ENCODE peak calls at places on chromosomes 6 and 20, in five cellular contexts. P is cardiac fibroblast; Z is CD8-positive, alpha-beta T cell; K is uterus; Y is AG04449. G is an unnamed sample.

GRCh38 chr6:158032354-158032733 is 50.7 kb downstream of the SYNJ2 start:
- DNase-seq in P (no peak), Z (no peak), K (no peak), Y (no peak), G (no peak)

GRCh38 chr20:58433759-58434158 is 44.7 kb downstream of the VAPB start:
- DNase-seq in P (peak; percentile 78), Z (no peak), K (no peak), Y (no peak), G (no peak)

GRCh38 chr20:19692685-19693119 is 65.4 kb upstream of the RIN2 start:
- DNase-seq in P (peak; percentile 59), Z (no peak), K (peak; percentile 57), Y (no peak), G (no peak)

GRCh38 chr20:10170261-10170660 is 48.4 kb upstream of the SNAP25 start:
- DNase-seq in P (no peak), Z (no peak), K (no peak), Y (no peak), G (no peak)

GRCh38 chr20:31981784-31982183 is 13.8 kb downstream of the XKR7 start:
- DNase-seq in P (no peak), Z (no peak), K (no peak), Y (no peak), G (no peak)

GRCh38 chr6:19121516-19121915 is 715.7 kb upstream of the ID4 start:
- DNase-seq in P (no peak), Z (no peak), K (no peak), Y (no peak), G (no peak)

GRCh38 chr6:31559958-31560696 is 12.0 kb upstream of the LTA start:
- DNase-seq in P (peak; percentile 76), Z (peak; percentile 53), K (no peak), Y (no peak), G (no peak)

GRCh38 chr6:14113951-14114350 is 3.6 kb upstream of the CD83 start:
- DNase-seq in P (no peak), Z (no peak), K (no peak), Y (no peak), G (no peak)

DNA sequence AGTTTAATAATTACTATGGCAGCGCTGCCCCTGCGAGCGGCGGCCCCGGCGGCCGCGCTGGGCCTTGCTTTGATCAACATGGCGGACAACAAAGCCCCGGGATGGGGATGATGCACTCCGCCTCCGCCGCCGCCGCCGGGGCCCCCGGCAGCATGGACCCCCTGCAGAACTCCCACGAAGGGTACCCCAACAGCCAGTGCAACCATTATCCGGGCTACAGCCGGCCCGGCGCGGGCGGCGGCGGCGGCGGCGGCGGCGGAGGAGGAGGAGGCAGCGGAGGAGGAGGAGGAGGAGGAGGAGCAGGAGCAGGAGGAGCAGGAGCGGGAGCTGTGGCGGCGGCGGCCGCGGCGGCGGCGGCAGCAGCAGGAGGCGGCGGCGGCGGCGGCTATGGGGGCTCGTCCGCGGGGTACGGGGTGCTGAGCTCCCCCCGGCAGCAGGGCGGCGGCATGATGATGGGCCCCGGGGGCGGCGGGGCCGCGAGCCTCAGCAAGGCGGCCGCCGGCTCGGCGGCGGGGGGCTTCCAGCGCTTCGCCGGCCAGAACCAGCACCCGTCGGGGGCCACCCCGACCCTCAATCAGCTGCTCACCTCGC is 1.5 kb downstream of the ARID1B start:
- DNase-seq in P (peak; percentile 47), Z (peak; percentile 51), K (peak; percentile 68), Y (no peak), G (no peak)
- TF ChIP-seq CTCF in P (no peak), Z (no peak), K (no peak), Y (no peak), G (no peak)

GRCh38 chr6:51584163-51584562 is 503.2 kb downstream of the PKHD1 start:
- DNase-seq in P (no peak), Z (no peak), K (no peak), Y (no peak), G (no peak)
- TF ChIP-seq CTCF in P (no peak), Z (no peak), K (no peak), Y (no peak), G (no peak)

GRCh38 chr6:133241901-133242760 is 974 bp downstream of the EYA4 start:
- DNase-seq in P (peak; percentile 50), Z (no peak), K (no peak), Y (no peak), G (no peak)

GRCh38 chr6:133242761-133243590 is 1.8 kb downstream of the EYA4 start:
- DNase-seq in P (no peak), Z (no peak), K (no peak), Y (no peak), G (no peak)

GRCh38 chr6:133241088-133241900 is at the start of gene EYA4:
- DNase-seq in P (peak; percentile 40), Z (no peak), K (no peak), Y (no peak), G (no peak)

GRCh38 chr6:133243723-133244122 is 2.6 kb downstream of the EYA4 start:
- DNase-seq in P (peak; percentile 6), Z (no peak), K (no peak), Y (no peak), G (no peak)

GRCh38 chr6:133240511-133241087 is 558 bp upstream of the EYA4 start:
- DNase-seq in P (peak; percentile 3), Z (no peak), K (no peak), Y (no peak), G (no peak)
- TF ChIP-seq CTCF in P (no peak), Z (no peak), K (no peak), Y (no peak), G (no peak)

GRCh38 chr6:99613398-99613704 is 6.7 kb downstream of the PRDM13 start:
- DNase-seq in P (peak; percentile 31), Z (peak; percentile 34), K (no peak), Y (no peak), G (no peak)
- TF ChIP-seq CTCF in P (peak; percentile 24), Z (no peak), K (peak; percentile 24), Y (peak; percentile 67), G (peak; percentile 40)

DNA sequence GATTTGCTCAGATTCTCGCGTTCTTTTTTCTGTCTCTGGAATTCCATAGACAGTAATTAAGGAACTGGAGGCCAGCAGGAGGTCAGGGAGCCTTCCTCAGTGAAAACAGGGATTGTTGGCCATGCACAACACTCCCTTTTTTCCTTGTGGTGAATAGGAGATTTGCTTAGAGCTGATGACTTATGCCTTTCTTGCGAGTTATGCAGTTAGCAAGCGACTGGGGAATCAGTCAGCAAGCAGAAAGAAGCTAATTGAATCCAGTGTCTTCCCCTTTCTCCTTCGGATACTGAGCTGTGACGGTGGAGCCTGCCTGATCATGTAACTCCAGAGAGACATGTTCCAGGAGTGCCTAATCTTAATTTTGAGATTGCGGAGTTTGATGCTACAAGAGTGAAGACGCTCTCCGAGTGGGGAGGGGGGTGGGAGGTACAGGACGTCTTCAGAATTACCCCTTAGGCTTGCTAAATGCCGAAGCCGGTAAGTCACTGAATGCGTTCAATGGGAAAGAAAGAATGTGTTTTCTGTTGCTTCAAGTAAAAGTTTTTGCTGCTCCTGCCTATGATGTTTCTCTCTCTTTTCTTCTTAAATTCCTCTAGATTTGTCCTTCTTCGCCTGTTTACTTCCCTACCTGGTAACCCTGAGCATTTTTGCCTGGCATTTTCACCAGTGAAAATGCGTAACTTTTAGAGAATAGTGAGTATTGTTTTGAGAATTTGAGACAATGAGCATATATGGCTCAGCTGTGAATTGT is 165.9 kb downstream of the SASH1 start:
- DNase-seq in P (peak; percentile 79), Z (no peak), K (no peak), Y (no peak), G (no peak)
- TF ChIP-seq CTCF in P (no peak), Z (no peak), K (no peak), Y (no peak), G (no peak)

GRCh38 chr6:21454262-21454661 is 139.3 kb upstream of the SOX4 start:
- DNase-seq in P (no peak), Z (no peak), K (no peak), Y (no peak), G (no peak)

GRCh38 chr6:21459646-21460045 is 133.9 kb upstream of the SOX4 start:
- DNase-seq in P (no peak), Z (no peak), K (no peak), Y (no peak), G (no peak)

GRCh38 chr6:21455071-21455470 is 138.5 kb upstream of the SOX4 start:
- DNase-seq in P (peak; percentile 22), Z (no peak), K (no peak), Y (no peak), G (no peak)

GRCh38 chr6:21461844-21462518 is 131.6 kb upstream of the SOX4 start:
- DNase-seq in P (no peak), Z (no peak), K (no peak), Y (no peak), G (no peak)

DNA sequence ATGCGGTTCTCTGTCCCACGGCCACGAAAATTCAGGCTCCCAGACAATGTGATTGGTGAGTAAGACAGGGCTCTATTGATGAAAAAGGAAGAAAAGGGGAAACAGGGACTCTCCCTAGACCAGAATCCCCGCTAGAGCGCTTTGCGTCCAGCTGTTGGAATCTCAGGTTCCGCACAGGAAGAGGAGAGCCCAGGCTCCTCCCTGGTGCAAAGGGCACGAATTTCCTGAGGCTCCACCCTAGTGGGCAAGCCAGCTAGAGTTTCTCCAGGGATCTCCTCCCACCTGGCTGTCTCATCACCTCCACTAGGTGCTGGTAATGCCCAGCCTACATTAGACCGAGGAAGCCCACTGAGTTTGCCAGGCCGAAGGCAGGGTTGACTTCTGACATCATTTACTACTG is 135.9 kb upstream of the SOX4 start:
- DNase-seq in P (no peak), Z (no peak), K (no peak), Y (no peak), G (no peak)
- TF ChIP-seq CTCF in P (no peak), Z (no peak), K (no peak), Y (no peak), G (no peak)

DNA sequence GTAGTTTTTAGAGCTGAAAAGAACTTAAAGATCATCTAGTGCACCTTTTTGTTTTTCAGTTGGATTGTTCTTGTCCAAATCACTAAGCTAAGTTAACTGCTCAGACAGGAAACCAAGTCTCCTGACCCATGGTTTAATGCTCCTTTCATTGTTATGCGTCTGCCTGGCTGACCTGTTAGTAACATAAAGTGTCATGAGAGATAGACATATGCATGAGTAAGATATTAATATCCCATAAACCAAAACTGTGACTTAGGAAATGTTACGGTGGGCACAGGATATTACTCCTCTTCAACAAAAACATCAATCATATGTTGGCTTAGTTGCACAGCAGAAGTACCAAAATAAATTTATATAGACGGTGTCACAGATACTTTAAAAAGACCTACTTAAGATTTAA is 84.0 kb downstream of the ESR1 start:
- DNase-seq in P (no peak), Z (no peak), K (no peak), Y (no peak), G (no peak)
- TF ChIP-seq CTCF in P (no peak), Z (no peak), K (no peak), Y (no peak), G (no peak)

G was measured in AG09309.